ENCODE peak calls at places on chromosomes 4 and X, in six cellular contexts. L is colonic mucosa, X is sigmoid colon, Z is AG04450, Y is uterus, S is keratinocyte. A is an unnamed sample. For H3K27me3, the result is how much of the 10 kb centered on the place peaks cover.

GRCh38 chrX:40388441-40388840 is 192.3 kb upstream of the ATP6AP2 start:
- DNase-seq in S (no peak), Y (no peak), X (no peak), L (no peak), Z (no peak), A (no peak)

GRCh38 chr4:101824500-101824899 is 34.0 kb downstream of the BANK1 start:
- DNase-seq in Y (no peak), X (no peak), Z (no peak), L (no peak), S (no peak), A (no peak)

GRCh38 chrX:135509885-135510284 is 10.6 kb upstream of the INTS6L start:
- DNase-seq in Z (no peak), L (no peak), Y (no peak), X (no peak), S (no peak), A (peak)

GRCh38 chr4:104393649-104394048 is 101.0 kb downstream of the CXXC4 start:
- DNase-seq in X (no peak), L (no peak), Z (no peak), S (no peak), Y (no peak), A (no peak)

GRCh38 chrX:46811101-46811500 is 25.7 kb upstream of the RP2 start:
- DNase-seq in Z (no peak), X (no peak), L (no peak), S (no peak), Y (no peak), A (no peak)

GRCh38 chrX:23012162-23012561 is 12.4 kb downstream of the DDX53 start:
- DNase-seq in Y (no peak), Z (no peak), S (no peak), X (no peak), L (no peak), A (no peak)

GRCh38 chr4:139684351-139684750 is 18.7 kb downstream of the MGST2 start:
- DNase-seq in X (no peak), Z (no peak), L (no peak), S (no peak), Y (no peak), A (no peak)

GRCh38 chrX:41033299-41033698 is 51.9 kb upstream of the USP9X start:
- DNase-seq in S (no peak), L (no peak), X (no peak), Y (no peak), Z (no peak), A (no peak)

GRCh38 chrX:48573690-48574269 is 504 bp upstream of the RBM3 start:
- DNase-seq in Z (no peak), Y (peak), S (no peak), L (peak), X (peak), A (peak)

GRCh38 chr4:31016322-31017061 is 296.3 kb downstream of the PCDH7 start:
- DNase-seq in Y (no peak), Z (no peak), X (no peak), S (no peak), L (no peak), A (no peak)

GRCh38 chrX:63513825-63514574 is 162.9 kb upstream of the SPIN4 start:
- DNase-seq in S (no peak), Y (no peak), X (no peak), Z (peak), L (no peak), A (no peak)

GRCh38 chrX:20205927-20206708 is 60.6 kb downstream of the RPS6KA3 start:
- DNase-seq in L (no peak), S (no peak), X (no peak), Z (no peak), Y (no peak), A (no peak)

GRCh38 chr4:53012738-53013137 is 150.6 kb downstream of the RASL11B start:
- DNase-seq in S (no peak), Z (no peak), L (no peak), X (no peak), Y (no peak), A (no peak)

GRCh38 chr4:184309241-184310170 is 91.8 kb upstream of the ENPP6 start:
- DNase-seq in S (no peak), Y (no peak), X (no peak), L (peak), Z (no peak), A (no peak)

GRCh38 chrX:149950681-149951080 is 12.4 kb upstream of the EOLA2 start:
- DNase-seq in S (no peak), Z (peak), L (peak), Y (no peak), X (no peak), A (no peak)

GRCh38 chr4:9969526-9970398 is 51.5 kb downstream of the SLC2A9 start:
- DNase-seq in Y (no peak), Z (no peak), L (no peak), X (no peak), S (no peak), A (no peak)

GRCh38 chr4:70874268-70875156 is 27.7 kb upstream of the MOB1B start:
- DNase-seq in Z (no peak), L (no peak), Y (no peak), X (no peak), S (no peak), A (no peak)

GRCh38 chr4:122341906-122342305 is 36.9 kb upstream of the ADAD1 start:
- DNase-seq in Y (no peak), S (no peak), Z (peak), X (no peak), L (no peak), A (no peak)

GRCh38 chr4:56226579-56226978 is 160.7 kb downstream of the AASDH start:
- DNase-seq in X (no peak), Z (no peak), Y (no peak), L (no peak), S (no peak), A (no peak)

GRCh38 chrX:55839480-55839879 is 121.9 kb downstream of the RRAGB start:
- DNase-seq in X (no peak), L (peak), S (no peak), Z (no peak), Y (no peak), A (no peak)

GRCh38 chrX:48934581-48935331 is 15.9 kb upstream of the PIM2 start:
- DNase-seq in Z (no peak), X (no peak), Y (no peak), L (no peak), S (no peak), A (no peak)

GRCh38 chr4:1740021-1740545 is 18.8 kb downstream of the TACC3 start:
- DNase-seq in S (no peak), Y (no peak), X (no peak), L (no peak), Z (no peak), A (no peak)

GRCh38 chr4:107600456-107600855 is 119.6 kb downstream of the PAPSS1 start:
- DNase-seq in Z (no peak), S (no peak), X (no peak), L (no peak), Y (no peak), A (no peak)

GRCh38 chrX:48278958-48279357 is 23.8 kb downstream of the SSX1 start:
- DNase-seq in L (no peak), S (no peak), X (peak), Z (no peak), Y (no peak), A (no peak)

GRCh38 chr4:47662975-47663374 is 174.9 kb downstream of the CORIN start:
- DNase-seq in Y (no peak), S (no peak), L (peak), Z (no peak), X (no peak), A (no peak)

GRCh38 chrX:106780259-106780658 is 22.2 kb upstream of the TBC1D8B start:
- DNase-seq in X (no peak), Y (no peak), Z (no peak), S (no peak), L (no peak), A (no peak)

GRCh38 chr4:6848717-6849305 is 60.8 kb upstream of the TBC1D14 start:
- DNase-seq in S (no peak), L (no peak), X (no peak), Z (no peak), Y (no peak), A (no peak)

GRCh38 chr4:19047481-19047880 is 1025.9 kb upstream of the LCORL start:
- DNase-seq in S (no peak), L (no peak), Z (no peak), Y (no peak), X (no peak), A (no peak)

GRCh38 chrX:7330971-7331746 is 183.2 kb upstream of the PUDP start:
- DNase-seq in L (no peak), X (no peak), Y (peak), S (no peak), Z (no peak), A (no peak)

GRCh38 chrX:132745593-132745992 is 212.8 kb downstream of the HS6ST2 start:
- DNase-seq in L (no peak), Z (no peak), S (no peak), Y (no peak), X (no peak), A (no peak)

GRCh38 chr4:94304365-94304971 is 38.2 kb downstream of the HPGDS start:
- DNase-seq in Z (no peak), S (no peak), X (no peak), Y (no peak), L (no peak), A (no peak)

GRCh38 chr4:39232100-39232499 is 49.8 kb downstream of the WDR19 start:
- DNase-seq in S (no peak), X (no peak), Y (no peak), L (no peak), Z (no peak), A (no peak)

DNA sequence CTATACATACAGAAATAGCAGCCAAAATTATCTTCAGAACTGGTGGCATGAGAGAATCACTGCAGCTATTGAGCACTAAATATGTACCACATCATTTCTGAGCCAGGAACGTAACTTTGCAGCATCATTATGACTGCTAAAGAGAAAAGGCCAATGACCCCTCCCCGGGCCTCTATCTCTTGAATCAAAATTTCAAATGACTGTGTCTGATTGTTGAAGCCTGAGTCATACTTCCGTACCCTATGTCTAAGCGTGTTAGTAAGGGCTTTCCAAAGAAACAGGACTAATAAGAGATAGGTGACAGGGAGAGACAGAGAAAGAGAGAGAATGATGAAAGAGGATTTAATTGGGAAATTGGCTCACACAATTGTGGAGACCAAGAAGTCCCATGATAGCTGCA is 445.5 kb upstream of the SPANXN1 start:
- DNase-seq in X (no peak), Z (no peak), Y (no peak), L (no peak), S (no peak), A (no peak)
- H3K27me3 ChIP-seq in X (under half), Z (under half), Y (under half), L (under half), S (under half), A (under half)

GRCh38 chr4:36327400-36327799 is 46.0 kb downstream of the DTHD1 start:
- DNase-seq in S (no peak), Z (no peak), Y (no peak), L (no peak), X (no peak), A (no peak)

GRCh38 chr4:36325499-36325898 is 44.1 kb downstream of the DTHD1 start:
- DNase-seq in X (no peak), S (no peak), Z (no peak), Y (no peak), L (no peak), A (no peak)

GRCh38 chr4:36326610-36327009 is 45.2 kb downstream of the DTHD1 start:
- DNase-seq in S (no peak), L (no peak), Z (no peak), Y (no peak), X (no peak), A (no peak)

GRCh38 chr4:36325916-36326315 is 44.5 kb downstream of the DTHD1 start:
- DNase-seq in L (no peak), Y (no peak), Z (no peak), S (no peak), X (no peak), A (no peak)

DNA sequence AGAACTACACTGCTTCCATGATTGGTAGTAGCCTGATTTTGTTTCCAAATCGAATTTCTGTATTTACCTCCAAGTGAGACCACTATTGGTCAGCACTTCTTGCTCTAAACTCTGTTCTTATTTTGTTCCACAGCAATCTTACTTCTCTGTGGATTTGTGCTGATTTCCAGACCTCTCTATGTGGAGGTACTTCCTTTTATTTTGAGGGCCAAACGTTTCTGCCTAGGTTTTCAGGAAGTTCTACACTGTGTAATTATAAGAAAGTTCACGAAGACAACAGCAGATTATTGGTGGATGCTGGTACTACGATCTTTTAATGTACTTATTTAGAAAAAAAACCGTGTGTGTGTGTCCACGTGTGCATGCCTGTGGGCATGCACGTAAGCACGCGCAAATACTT is 46.7 kb downstream of the DTHD1 start:
- DNase-seq in L (no peak), X (no peak), S (no peak), Y (no peak), Z (no peak), A (no peak)
- H3K27ac ChIP-seq in L (no peak), X (no peak), S (no peak), Y (no peak), Z (no peak), A (no peak)

DNA sequence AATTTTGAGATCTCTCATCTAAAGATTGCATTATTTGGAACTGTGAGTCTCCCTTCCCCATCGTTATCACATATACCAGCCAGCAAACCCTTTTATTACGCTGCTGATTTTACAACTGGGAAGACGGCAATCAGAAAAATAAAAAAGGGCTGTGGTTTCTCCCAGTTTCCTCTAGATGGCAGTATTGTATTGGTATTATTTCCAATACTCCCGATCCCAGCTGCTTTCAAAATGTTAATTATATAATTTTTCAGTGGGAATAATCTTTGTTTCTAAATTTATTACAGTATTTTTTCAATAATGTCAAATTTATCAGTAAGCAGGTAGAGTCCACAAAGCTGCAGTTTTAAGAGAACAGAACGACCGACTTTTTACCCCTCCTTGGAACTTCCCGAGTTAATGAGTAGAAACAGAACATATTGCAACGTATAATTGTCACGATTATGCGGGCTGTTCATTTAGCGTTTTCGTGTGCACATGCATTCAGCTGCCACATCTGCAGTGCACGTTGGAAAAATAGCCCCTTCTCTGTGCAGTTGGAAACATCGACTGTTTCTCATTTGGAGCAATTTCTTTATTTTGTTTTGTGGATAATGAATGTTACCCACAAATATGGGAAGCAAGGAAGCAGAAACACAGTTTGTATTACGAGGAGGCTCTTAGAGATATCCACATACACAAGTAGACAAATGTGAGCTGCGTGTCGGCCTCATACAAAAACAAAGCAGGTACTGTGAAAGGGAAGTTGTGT is 187.9 kb downstream of the STIM2 start:
- DNase-seq in L (peak), Y (no peak), Z (no peak), S (no peak), X (no peak), A (no peak)
- H3K4me3 ChIP-seq in L (peak), Y (peak), Z (peak), S (no peak), X (peak), A (peak)

DNA sequence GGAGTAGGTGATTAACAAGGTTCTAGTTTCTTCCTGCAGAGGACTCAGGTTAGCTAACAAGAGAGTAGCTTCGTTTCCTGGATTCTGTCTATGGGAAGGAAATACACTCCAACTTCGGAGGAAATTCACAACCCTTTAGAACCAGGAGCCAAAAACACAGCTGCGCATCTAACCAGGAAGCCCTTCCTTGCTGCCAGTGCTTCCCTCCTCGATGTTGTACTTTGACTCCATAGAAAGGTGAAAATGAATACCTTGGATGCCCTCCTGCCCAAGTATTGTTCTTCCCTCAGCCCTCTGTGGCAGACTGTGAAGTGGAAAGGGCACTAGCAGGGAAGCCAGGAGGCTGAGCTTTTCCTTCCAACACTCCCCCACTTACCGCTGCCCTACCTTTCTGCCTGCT is 35.1 kb downstream of the AKAP4 start:
- DNase-seq in S (no peak), L (no peak), Y (no peak), X (no peak), Z (no peak), A (no peak)
- H3K27me3 ChIP-seq in S (under half), L (under half), Y (under half), X (under half), Z (under half), A (under half)

DNA sequence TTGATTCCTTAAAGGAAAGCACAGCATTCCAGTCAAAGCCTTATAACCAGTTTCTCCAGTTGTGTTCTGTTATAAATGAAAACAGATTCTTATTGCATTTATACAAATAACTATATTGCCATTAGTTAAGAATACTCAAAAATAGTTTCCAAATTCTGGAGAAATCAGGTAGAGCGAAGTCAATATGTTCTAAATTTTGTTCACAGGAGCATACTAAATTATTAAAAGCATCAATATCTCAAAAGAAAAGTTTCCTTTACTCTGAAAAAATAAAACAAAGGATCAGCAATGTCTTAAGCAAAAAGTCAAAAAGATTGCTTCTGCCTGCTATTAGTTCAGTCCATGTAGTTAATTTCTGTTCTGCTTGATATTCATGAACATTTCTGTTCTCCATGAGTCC is 39.7 kb downstream of the PGRMC2 start:
- DNase-seq in X (no peak), Y (no peak), L (no peak), S (no peak), Z (no peak), A (no peak)
- H3K27ac ChIP-seq in X (no peak), Y (no peak), L (no peak), S (no peak), Z (no peak), A (no peak)

DNA sequence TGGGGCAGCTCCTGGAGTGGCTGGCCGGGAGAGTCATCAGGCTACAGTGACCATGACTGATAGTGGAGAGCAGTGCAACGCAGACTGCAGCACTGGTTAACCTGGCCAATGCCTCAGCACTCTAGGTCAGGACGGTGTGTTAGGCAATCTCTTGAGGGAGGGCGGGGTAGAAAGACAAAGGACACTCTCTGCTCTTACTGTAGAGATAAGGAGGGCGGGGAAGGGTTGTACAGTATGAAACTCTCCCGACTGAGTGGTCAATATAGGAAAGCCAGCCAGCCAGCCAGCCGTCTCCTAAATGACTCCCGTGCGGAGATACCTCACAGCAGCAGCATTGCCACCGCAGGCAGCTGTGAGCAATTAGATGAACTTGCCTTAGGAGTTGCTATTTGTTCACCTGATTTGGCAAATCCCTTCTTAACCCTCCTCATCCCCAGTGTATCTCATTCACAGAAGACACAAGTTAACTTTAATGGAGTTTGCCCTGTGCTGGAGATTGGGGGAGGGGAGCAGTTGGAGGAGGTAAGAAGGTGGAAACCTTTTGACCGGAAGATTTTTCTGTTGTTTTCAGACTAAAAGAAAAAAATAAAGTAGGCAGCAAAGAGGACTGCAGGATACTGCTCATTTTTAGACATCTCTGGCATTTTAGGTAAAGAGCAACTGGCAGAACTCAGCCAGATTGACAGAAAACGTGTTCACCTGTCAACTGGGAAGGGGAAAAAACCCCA is 330.5 kb downstream of the HNRNPD start:
- DNase-seq in L (peak), Y (no peak), S (no peak), X (no peak), Z (no peak), A (peak)
- H3K4me3 ChIP-seq in L (no peak), Y (no peak), S (no peak), X (no peak), Z (no peak), A (no peak)

GRCh38 chr4:148442830-148443549 is 776 bp upstream of the NR3C2 start:
- DNase-seq in S (no peak), X (peak), Z (no peak), Y (peak), L (no peak), A (peak)
- H3K27me3 ChIP-seq in S (under half), X (under half), Z (half or more), Y (under half), L (under half), A (under half)

GRCh38 chr4:88745175-88745574 is 47.5 kb upstream of the NAP1L5 start:
- DNase-seq in X (no peak), S (no peak), Y (no peak), L (no peak), Z (no peak), A (no peak)
- H3K27ac ChIP-seq in X (peak), S (no peak), Y (no peak), L (no peak), Z (no peak), A (peak)

GRCh38 chr4:3530663-3531254 is 1.5 kb downstream of the LRPAP1 start:
- DNase-seq in Z (no peak), X (peak), S (no peak), Y (no peak), L (no peak), A (no peak)
- H3K4me3 ChIP-seq in Z (peak), X (peak), S (peak), Y (no peak), L (peak), A (no peak)

GRCh38 chr4:41719417-41719816 is 29.1 kb downstream of the PHOX2B start:
- DNase-seq in L (no peak), Y (no peak), S (no peak), Z (no peak), X (no peak), A (no peak)
- H3K27me3 ChIP-seq in L (under half), Y (under half), S (under half), Z (under half), X (under half), A (under half)